ENCODE peak calls at places on chromosomes 4 and X, in seven cellular contexts. One of them, this sample, is unnamed.

GRCh38 chrX:18995216-18995615 is 11.3 kb upstream of the PHKA2 start:
- DNase-seq in hepatocyte: no peak
- DNase-seq in body of pancreas: no peak
- DNase-seq in HT1080: peak
- DNase-seq in NCI-H2081: no peak
- DNase-seq in G401: no peak
- DNase-seq in activated T-cell treated with anti-CD3 and anti-CD28 coated beads for 48 hours: no peak
- DNase-seq in this sample: no peak

GRCh38 chr4:37685726-37686372 is 327 bp downstream of the RELL1 start:
- DNase-seq in hepatocyte: peak
- DNase-seq in body of pancreas: no peak
- DNase-seq in HT1080: peak
- DNase-seq in NCI-H2081: peak
- DNase-seq in G401: peak
- DNase-seq in activated T-cell treated with anti-CD3 and anti-CD28 coated beads for 48 hours: peak
- DNase-seq in this sample: no peak

GRCh38 chrX:57528670-57529255 is 63.0 kb upstream of the ZXDB start:
- DNase-seq in hepatocyte: peak
- DNase-seq in body of pancreas: peak
- DNase-seq in HT1080: peak
- DNase-seq in NCI-H2081: no peak
- DNase-seq in G401: peak
- DNase-seq in activated T-cell treated with anti-CD3 and anti-CD28 coated beads for 48 hours: no peak
- DNase-seq in this sample: peak

GRCh38 chr4:54090804-54091623 is 8.9 kb upstream of the GSX2 start:
- DNase-seq in hepatocyte: peak
- DNase-seq in body of pancreas: peak
- DNase-seq in HT1080: no peak
- DNase-seq in NCI-H2081: peak
- DNase-seq in G401: no peak
- DNase-seq in activated T-cell treated with anti-CD3 and anti-CD28 coated beads for 48 hours: no peak
- DNase-seq in this sample: no peak

GRCh38 chrX:17549005-17549685 is 174.1 kb downstream of the NHS start:
- DNase-seq in hepatocyte: no peak
- DNase-seq in body of pancreas: no peak
- DNase-seq in HT1080: no peak
- DNase-seq in NCI-H2081: no peak
- DNase-seq in G401: no peak
- DNase-seq in activated T-cell treated with anti-CD3 and anti-CD28 coated beads for 48 hours: no peak
- DNase-seq in this sample: no peak

GRCh38 chr4:577499-578450 is 1.7 kb upstream of the TMEM271 start:
- DNase-seq in hepatocyte: peak
- DNase-seq in body of pancreas: no peak
- DNase-seq in HT1080: no peak
- DNase-seq in NCI-H2081: peak
- DNase-seq in G401: peak
- DNase-seq in activated T-cell treated with anti-CD3 and anti-CD28 coated beads for 48 hours: peak
- DNase-seq in this sample: peak

GRCh38 chrX:2536974-2537373 is 36.2 kb upstream of the DHRSX start:
- DNase-seq in hepatocyte: no peak
- DNase-seq in body of pancreas: no peak
- DNase-seq in HT1080: no peak
- DNase-seq in NCI-H2081: no peak
- DNase-seq in G401: no peak
- DNase-seq in activated T-cell treated with anti-CD3 and anti-CD28 coated beads for 48 hours: no peak
- DNase-seq in this sample: no peak

GRCh38 chr4:13921805-13922204 is 294.3 kb upstream of the BOD1L1 start:
- DNase-seq in hepatocyte: peak
- DNase-seq in body of pancreas: no peak
- DNase-seq in HT1080: no peak
- DNase-seq in NCI-H2081: no peak
- DNase-seq in G401: no peak
- DNase-seq in activated T-cell treated with anti-CD3 and anti-CD28 coated beads for 48 hours: no peak
- DNase-seq in this sample: no peak

GRCh38 chrX:72268601-72269365 is 8.3 kb downstream of the RPS4X start:
- DNase-seq in hepatocyte: peak
- DNase-seq in body of pancreas: no peak
- DNase-seq in HT1080: peak
- DNase-seq in NCI-H2081: no peak
- DNase-seq in G401: no peak
- DNase-seq in activated T-cell treated with anti-CD3 and anti-CD28 coated beads for 48 hours: no peak
- DNase-seq in this sample: no peak

GRCh38 chrX:149858592-149858991 is 22.4 kb upstream of the MAGEA8 start:
- DNase-seq in hepatocyte: no peak
- DNase-seq in body of pancreas: no peak
- DNase-seq in HT1080: no peak
- DNase-seq in NCI-H2081: no peak
- DNase-seq in G401: no peak
- DNase-seq in activated T-cell treated with anti-CD3 and anti-CD28 coated beads for 48 hours: no peak
- DNase-seq in this sample: no peak

GRCh38 chrX:74800062-74800461 is 125.2 kb downstream of the NEXMIF start:
- DNase-seq in hepatocyte: no peak
- DNase-seq in body of pancreas: no peak
- DNase-seq in HT1080: no peak
- DNase-seq in NCI-H2081: no peak
- DNase-seq in G401: no peak
- DNase-seq in activated T-cell treated with anti-CD3 and anti-CD28 coated beads for 48 hours: no peak
- DNase-seq in this sample: no peak

GRCh38 chrX:63453571-63453970 is 102.4 kb upstream of the SPIN4 start:
- DNase-seq in hepatocyte: no peak
- DNase-seq in body of pancreas: no peak
- DNase-seq in HT1080: no peak
- DNase-seq in NCI-H2081: no peak
- DNase-seq in G401: no peak
- DNase-seq in activated T-cell treated with anti-CD3 and anti-CD28 coated beads for 48 hours: no peak
- DNase-seq in this sample: no peak

GRCh38 chrX:154724999-154725756 is 25.7 kb downstream of the GAB3 start:
- DNase-seq in hepatocyte: no peak
- DNase-seq in body of pancreas: no peak
- DNase-seq in HT1080: no peak
- DNase-seq in NCI-H2081: no peak
- DNase-seq in G401: no peak
- DNase-seq in activated T-cell treated with anti-CD3 and anti-CD28 coated beads for 48 hours: no peak
- DNase-seq in this sample: no peak

GRCh38 chr4:103478729-103479128 is 241.1 kb downstream of the TACR3 start:
- DNase-seq in hepatocyte: no peak
- DNase-seq in body of pancreas: no peak
- DNase-seq in HT1080: no peak
- DNase-seq in NCI-H2081: no peak
- DNase-seq in G401: no peak
- DNase-seq in activated T-cell treated with anti-CD3 and anti-CD28 coated beads for 48 hours: no peak
- DNase-seq in this sample: no peak

GRCh38 chr4:174983128-174983750 is 65.1 kb downstream of the ADAM29 start:
- DNase-seq in hepatocyte: no peak
- DNase-seq in body of pancreas: no peak
- DNase-seq in HT1080: no peak
- DNase-seq in NCI-H2081: no peak
- DNase-seq in G401: no peak
- DNase-seq in activated T-cell treated with anti-CD3 and anti-CD28 coated beads for 48 hours: no peak
- DNase-seq in this sample: no peak

GRCh38 chrX:133412246-133412645 is 3.0 kb downstream of the GPC4 start:
- DNase-seq in hepatocyte: no peak
- DNase-seq in body of pancreas: no peak
- DNase-seq in HT1080: peak
- DNase-seq in NCI-H2081: no peak
- DNase-seq in G401: no peak
- DNase-seq in activated T-cell treated with anti-CD3 and anti-CD28 coated beads for 48 hours: no peak
- DNase-seq in this sample: no peak